ENCODE peak calls at places on chromosomes 7 and 10, in ten cellular contexts. E, Z, I, G, P, N, K, Q, T and O are unnamed samples.

GRCh38 chr10:110208614-110209398 is 1.4 kb downstream of the MXI1 start:
- DNase-seq in E (peak), Z (no peak), I (no peak), G (no peak), P (peak), N (peak), K (peak), Q (no peak), T (peak), O (no peak)

GRCh38 chr10:86632009-86632800 is 22.1 kb upstream of the OPN4 start:
- DNase-seq in E (no peak), Z (no peak), I (peak), G (no peak), P (no peak), N (peak), K (no peak), Q (peak), T (peak), O (no peak)

GRCh38 chr10:48518926-48519730 is 85.7 kb downstream of the ARHGAP22 start:
- DNase-seq in E (no peak), Z (no peak), I (no peak), G (no peak), P (no peak), N (no peak), K (no peak), Q (no peak), T (no peak), O (no peak)

GRCh38 chr10:9012312-9012711 is 957.8 kb downstream of the GATA3 start:
- DNase-seq in E (no peak), Z (no peak), I (no peak), G (no peak), P (peak), N (peak), K (no peak), Q (no peak), T (peak), O (no peak)

GRCh38 chr7:158811894-158812293 is 17.4 kb downstream of the ESYT2 start:
- DNase-seq in E (no peak), Z (no peak), I (no peak), G (no peak), P (no peak), N (no peak), K (no peak), Q (no peak), T (no peak), O (no peak)

GRCh38 chr7:39428221-39428620 is 138.0 kb upstream of the YAE1 start:
- DNase-seq in E (no peak), Z (no peak), I (no peak), G (no peak), P (peak), N (peak), K (no peak), Q (no peak), T (peak), O (no peak)

GRCh38 chr10:126012485-126012884 is 116.1 kb downstream of the FANK1 start:
- DNase-seq in E (no peak), Z (no peak), I (no peak), G (no peak), P (peak), N (peak), K (no peak), Q (no peak), T (peak), O (no peak)

GRCh38 chr10:71278691-71279588 is 40.1 kb upstream of the SLC29A3 start:
- DNase-seq in E (no peak), Z (no peak), I (peak), G (no peak), P (no peak), N (no peak), K (peak), Q (no peak), T (no peak), O (no peak)

GRCh38 chr10:119316729-119317097 is 109.3 kb downstream of the GRK5 start:
- DNase-seq in E (no peak), Z (no peak), I (no peak), G (no peak), P (peak), N (peak), K (peak), Q (no peak), T (peak), O (peak)

GRCh38 chr7:113918946-113919345 is at the start of gene PPP1R3A:
- DNase-seq in E (no peak), Z (no peak), I (peak), G (no peak), P (no peak), N (no peak), K (no peak), Q (no peak), T (no peak), O (no peak)

GRCh38 chr10:11218395-11218794 is 200.7 kb downstream of the CELF2 start:
- DNase-seq in E (no peak), Z (no peak), I (no peak), G (no peak), P (no peak), N (no peak), K (no peak), Q (no peak), T (no peak), O (no peak)

GRCh38 chr10:103517234-103518085 is 24.0 kb downstream of the NEURL1 start:
- DNase-seq in E (no peak), Z (no peak), I (no peak), G (no peak), P (no peak), N (no peak), K (no peak), Q (no peak), T (no peak), O (no peak)

GRCh38 chr10:113558336-113558735 is 5.5 kb downstream of the HABP2 start:
- DNase-seq in E (no peak), Z (no peak), I (peak), G (no peak), P (no peak), N (no peak), K (peak), Q (peak), T (no peak), O (no peak)

GRCh38 chr7:112492165-112492564 is 11.4 kb downstream of the LSMEM1 start:
- DNase-seq in E (no peak), Z (no peak), I (no peak), G (no peak), P (no peak), N (no peak), K (no peak), Q (no peak), T (no peak), O (no peak)

GRCh38 chr10:33939892-33940291 is 605.4 kb upstream of the NRP1 start:
- DNase-seq in E (no peak), Z (no peak), I (peak), G (no peak), P (no peak), N (no peak), K (no peak), Q (no peak), T (no peak), O (no peak)

GRCh38 chr10:110959379-110960332 is 40.3 kb downstream of the SHOC2 start:
- DNase-seq in E (no peak), Z (no peak), I (no peak), G (no peak), P (no peak), N (no peak), K (no peak), Q (no peak), T (no peak), O (no peak)

GRCh38 chr7:130213820-130214219 is 6.2 kb downstream of the SSMEM1 start:
- DNase-seq in E (no peak), Z (no peak), I (no peak), G (no peak), P (no peak), N (no peak), K (no peak), Q (no peak), T (no peak), O (no peak)

GRCh38 chr7:129870668-129871067 is 82.1 kb downstream of the UBE2H start:
- DNase-seq in E (no peak), Z (no peak), I (no peak), G (no peak), P (no peak), N (no peak), K (no peak), Q (no peak), T (no peak), O (no peak)

GRCh38 chr7:24936121-24936824 is 43.7 kb downstream of the OSBPL3 start:
- DNase-seq in E (peak), Z (no peak), I (no peak), G (no peak), P (peak), N (no peak), K (no peak), Q (no peak), T (no peak), O (no peak)

DNA sequence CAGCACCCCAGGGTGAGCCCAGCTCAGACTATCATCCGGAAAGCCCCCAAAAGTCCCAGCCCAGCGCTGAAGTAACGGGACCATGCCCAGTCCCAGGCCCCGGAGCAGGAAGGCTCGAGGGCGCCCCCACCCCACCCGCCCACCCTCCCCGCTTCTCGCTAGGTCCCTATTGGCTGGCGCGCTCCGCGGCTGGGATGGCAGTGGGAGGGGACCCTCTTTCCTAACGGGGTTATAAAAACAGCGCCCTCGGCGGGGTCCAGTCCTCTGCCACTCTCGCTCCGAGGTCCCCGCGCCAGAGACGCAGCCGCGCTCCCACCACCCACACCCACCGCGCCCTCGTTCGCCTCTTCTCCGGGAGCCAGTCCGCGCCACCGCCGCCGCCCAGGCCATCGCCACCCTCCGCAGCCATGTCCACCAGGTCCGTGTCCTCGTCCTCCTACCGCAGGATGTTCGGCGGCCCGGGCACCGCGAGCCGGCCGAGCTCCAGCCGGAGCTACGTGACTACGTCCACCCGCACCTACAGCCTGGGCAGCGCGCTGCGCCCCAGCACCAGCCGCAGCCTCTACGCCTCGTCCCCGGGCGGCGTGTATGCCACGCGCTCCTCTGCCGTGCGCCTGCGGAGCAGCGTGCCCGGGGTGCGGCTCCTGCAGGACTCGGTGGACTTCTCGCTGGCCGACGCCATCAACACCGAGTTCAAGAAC is 1.1 kb downstream of the VIM start:
- DNase-seq in E (peak), Z (peak), I (peak), G (no peak), P (peak), N (peak), K (peak), Q (no peak), T (peak), O (no peak)
- TF ChIP-seq CTCF in E (no peak), Z (no peak), I (no peak), G (no peak), P (no peak), N (no peak), K (no peak), Q (no peak), T (peak), O (no peak)

GRCh38 chr7:121605297-121605640 is 209.2 kb upstream of the FAM3C start:
- DNase-seq in E (no peak), Z (no peak), I (no peak), G (no peak), P (peak), N (peak), K (no peak), Q (no peak), T (peak), O (no peak)
- TF ChIP-seq CTCF in E (no peak), Z (no peak), I (peak), G (peak), P (peak), N (peak), K (no peak), Q (no peak), T (peak), O (no peak)

GRCh38 chr7:52260046-52260665 is 775.3 kb upstream of the POM121L12 start:
- DNase-seq in E (no peak), Z (no peak), I (peak), G (peak), P (no peak), N (no peak), K (peak), Q (peak), T (no peak), O (no peak)
- TF ChIP-seq CTCF in E (no peak), Z (no peak), I (peak), G (peak), P (no peak), N (no peak), K (peak), Q (no peak), T (no peak), O (no peak)

GRCh38 chr7:103888603-103889153 is 100.8 kb downstream of the RELN start:
- DNase-seq in E (no peak), Z (no peak), I (no peak), G (no peak), P (no peak), N (no peak), K (no peak), Q (no peak), T (no peak), O (no peak)

GRCh38 chr7:103887853-103888602 is 101.4 kb downstream of the RELN start:
- DNase-seq in E (no peak), Z (no peak), I (peak), G (no peak), P (no peak), N (no peak), K (no peak), Q (no peak), T (no peak), O (no peak)

GRCh38 chr7:103889451-103889850 is 100.0 kb downstream of the RELN start:
- DNase-seq in E (no peak), Z (no peak), I (no peak), G (no peak), P (no peak), N (no peak), K (no peak), Q (no peak), T (no peak), O (no peak)

DNA sequence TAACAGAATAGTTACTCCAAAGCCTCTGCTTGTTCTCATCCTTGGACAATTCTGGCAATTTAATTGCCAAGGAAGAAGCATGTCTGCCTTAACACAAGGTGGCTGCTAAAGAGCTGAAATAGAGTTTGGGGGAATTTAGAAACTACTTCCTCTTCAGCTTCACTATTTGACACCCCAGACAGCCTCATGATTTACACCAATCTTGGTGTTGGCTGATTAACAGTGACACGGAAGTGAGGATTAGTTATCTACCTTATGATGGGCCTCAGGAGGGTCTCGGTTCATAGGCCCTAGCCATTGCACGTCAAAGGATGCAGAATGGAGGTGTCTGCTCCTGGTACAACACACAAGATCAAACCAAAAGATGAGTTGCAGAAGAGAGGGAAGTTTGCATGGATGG is 102.4 kb downstream of the RELN start:
- DNase-seq in E (no peak), Z (no peak), I (no peak), G (no peak), P (no peak), N (no peak), K (no peak), Q (no peak), T (no peak), O (no peak)
- TF ChIP-seq CTCF in E (no peak), Z (no peak), I (no peak), G (no peak), P (no peak), N (no peak), K (no peak), Q (no peak), T (no peak), O (no peak)

GRCh38 chr10:50554381-50554994 is 69.3 kb downstream of the SGMS1 start:
- DNase-seq in E (no peak), Z (no peak), I (peak), G (no peak), P (no peak), N (no peak), K (no peak), Q (no peak), T (no peak), O (no peak)

GRCh38 chr10:50554995-50555568 is 68.7 kb downstream of the SGMS1 start:
- DNase-seq in E (peak), Z (no peak), I (peak), G (no peak), P (peak), N (peak), K (no peak), Q (no peak), T (peak), O (no peak)

GRCh38 chr10:50558368-50558767 is 65.4 kb downstream of the SGMS1 start:
- DNase-seq in E (no peak), Z (no peak), I (no peak), G (no peak), P (no peak), N (peak), K (no peak), Q (no peak), T (peak), O (no peak)

GRCh38 chr10:50557130-50557682 is 66.5 kb downstream of the SGMS1 start:
- DNase-seq in E (no peak), Z (no peak), I (no peak), G (no peak), P (no peak), N (no peak), K (no peak), Q (no peak), T (no peak), O (no peak)

GRCh38 chr10:50556238-50557120 is 67.3 kb downstream of the SGMS1 start:
- DNase-seq in E (no peak), Z (no peak), I (no peak), G (no peak), P (no peak), N (no peak), K (no peak), Q (no peak), T (no peak), O (no peak)
- TF ChIP-seq CTCF in E (no peak), Z (no peak), I (no peak), G (no peak), P (no peak), N (no peak), K (no peak), Q (no peak), T (no peak), O (no peak)